ENCODE peak calls at places on chromosome 6, in eight cellular contexts. V is fibroblast of the aortic adventitia; D is nephron progenitor cell; K is stimulated activated CD4-positive, alpha-beta T cell treated with anti-CD3 and anti-CD28 coated beads, TNF-alpha, amount 100 ng/mL, for 24 hours; A is Calu3; T is left cardiac atrium; N is NCI-H460; Y is endothelial cell. W is an unnamed sample.

GRCh38 chr6:33118525-33119123 is 42.8 kb downstream of the HLA-DPB1 start:
- DNase-seq in N (peak), D (peak), V (peak), Y (no peak), T (no peak), A (peak), K (no peak), W (peak)

GRCh38 chr6:114432380-114432779 is 89.6 kb upstream of the HS3ST5 start:
- DNase-seq in D (peak), A (no peak), K (no peak), T (no peak), V (no peak), N (no peak), Y (no peak), W (no peak)

GRCh38 chr6:16688984-16689636 is 72.2 kb downstream of the ATXN1 start:
- DNase-seq in D (no peak), T (no peak), N (no peak), V (peak), K (no peak), A (no peak), Y (no peak), W (peak)

GRCh38 chr6:46451343-46451742 is 39.9 kb downstream of the RCAN2 start:
- DNase-seq in D (no peak), N (no peak), T (no peak), V (peak), Y (no peak), A (no peak), K (no peak), W (no peak)

GRCh38 chr6:143745160-143746133 is 67.7 kb downstream of the PHACTR2 start:
- DNase-seq in Y (peak), T (no peak), V (peak), D (peak), A (peak), N (no peak), K (no peak), W (no peak)

GRCh38 chr6:150766201-150766997 is 99.1 kb upstream of the MTHFD1L start:
- DNase-seq in T (peak), V (peak), A (no peak), N (no peak), D (no peak), K (no peak), Y (no peak), W (no peak)

GRCh38 chr6:74879234-74879633 is 326.6 kb downstream of the COL12A1 start:
- DNase-seq in D (no peak), V (peak), Y (no peak), K (no peak), N (no peak), T (no peak), A (no peak), W (peak)

GRCh38 chr6:163443985-163444553 is 29.6 kb downstream of the QKI start:
- DNase-seq in V (no peak), K (no peak), D (no peak), Y (no peak), A (no peak), T (no peak), N (no peak), W (no peak)

GRCh38 chr6:136526196-136526930 is 23.9 kb downstream of the MAP7 start:
- DNase-seq in D (peak), N (no peak), Y (peak), V (peak), A (no peak), K (peak), T (peak), W (peak)

GRCh38 chr6:4351506-4351852 is 216.1 kb upstream of the ECI2 start:
- DNase-seq in D (no peak), V (no peak), Y (no peak), T (no peak), A (no peak), N (no peak), K (no peak), W (no peak)

W was measured in hepatic stellate cell.